ENCODE peak calls at places on chromosome X, in eight cellular contexts. One of them, this sample, is unnamed.

GRCh38 chrX:134174859-134175258 is 62.1 kb upstream of the CCDC160 start:
- DNase-seq in skeletal muscle cell: no peak
- DNase-seq in fibroblast of villous mesenchyme: no peak
- DNase-seq in adipocyte: no peak
- DNase-seq in cardiac muscle cell: peak
- DNase-seq in IMR-90: no peak
- DNase-seq in fibroblast of mammary gland: no peak
- DNase-seq in AG09309: no peak
- DNase-seq in this sample: no peak

GRCh38 chrX:39438603-39439602 is 637.6 kb downstream of the MID1IP1 start:
- DNase-seq in skeletal muscle cell: no peak
- DNase-seq in IMR-90: no peak
- DNase-seq in fibroblast of villous mesenchyme: no peak
- DNase-seq in adipocyte: no peak
- DNase-seq in cardiac muscle cell: no peak
- DNase-seq in fibroblast of mammary gland: no peak
- DNase-seq in AG09309: no peak
- DNase-seq in this sample: no peak

GRCh38 chrX:153766098-153766817 is 2.2 kb downstream of the PLXNB3 start:
- DNase-seq in AG09309: no peak
- DNase-seq in IMR-90: peak
- DNase-seq in cardiac muscle cell: peak
- DNase-seq in adipocyte: peak
- DNase-seq in skeletal muscle cell: peak
- DNase-seq in fibroblast of villous mesenchyme: peak
- DNase-seq in fibroblast of mammary gland: peak
- DNase-seq in this sample: peak

GRCh38 chrX:131704136-131704695 is 160.3 kb downstream of the OR13H1 start:
- DNase-seq in adipocyte: peak
- DNase-seq in skeletal muscle cell: no peak
- DNase-seq in cardiac muscle cell: no peak
- DNase-seq in fibroblast of mammary gland: peak
- DNase-seq in fibroblast of villous mesenchyme: peak
- DNase-seq in AG09309: peak
- DNase-seq in IMR-90: peak
- DNase-seq in this sample: peak

GRCh38 chrX:16278927-16279326 is 111.6 kb downstream of the MAGEB17 start:
- DNase-seq in fibroblast of villous mesenchyme: no peak
- DNase-seq in skeletal muscle cell: no peak
- DNase-seq in IMR-90: no peak
- DNase-seq in fibroblast of mammary gland: no peak
- DNase-seq in AG09309: no peak
- DNase-seq in adipocyte: no peak
- DNase-seq in cardiac muscle cell: no peak
- DNase-seq in this sample: no peak

GRCh38 chrX:153668423-153669173 is 5.0 kb downstream of the PNCK start:
- DNase-seq in fibroblast of villous mesenchyme: no peak
- DNase-seq in cardiac muscle cell: no peak
- DNase-seq in adipocyte: no peak
- DNase-seq in IMR-90: no peak
- DNase-seq in AG09309: no peak
- DNase-seq in fibroblast of mammary gland: no peak
- DNase-seq in skeletal muscle cell: no peak
- DNase-seq in this sample: no peak

GRCh38 chrX:21975827-21976226 is 35.3 kb downstream of the SMS start:
- DNase-seq in adipocyte: peak
- DNase-seq in fibroblast of villous mesenchyme: peak
- DNase-seq in fibroblast of mammary gland: peak
- DNase-seq in IMR-90: peak
- DNase-seq in cardiac muscle cell: no peak
- DNase-seq in skeletal muscle cell: peak
- DNase-seq in AG09309: peak
- DNase-seq in this sample: peak

GRCh38 chrX:49061916-49062315 is 3.1 kb downstream of the CCDC120 start:
- DNase-seq in cardiac muscle cell: no peak
- DNase-seq in skeletal muscle cell: no peak
- DNase-seq in adipocyte: no peak
- DNase-seq in fibroblast of mammary gland: no peak
- DNase-seq in fibroblast of villous mesenchyme: no peak
- DNase-seq in AG09309: no peak
- DNase-seq in IMR-90: no peak
- DNase-seq in this sample: no peak

GRCh38 chrX:29419774-29420553 is 795.4 kb upstream of the MAGEB2 start:
- DNase-seq in fibroblast of villous mesenchyme: peak
- DNase-seq in IMR-90: peak
- DNase-seq in adipocyte: peak
- DNase-seq in skeletal muscle cell: no peak
- DNase-seq in cardiac muscle cell: no peak
- DNase-seq in AG09309: no peak
- DNase-seq in fibroblast of mammary gland: no peak
- DNase-seq in this sample: peak

GRCh38 chrX:109635151-109635550 is 10.2 kb upstream of the KCNE5 start:
- DNase-seq in AG09309: no peak
- DNase-seq in skeletal muscle cell: no peak
- DNase-seq in fibroblast of villous mesenchyme: peak
- DNase-seq in adipocyte: peak
- DNase-seq in fibroblast of mammary gland: peak
- DNase-seq in cardiac muscle cell: peak
- DNase-seq in IMR-90: peak
- DNase-seq in this sample: no peak

GRCh38 chrX:13109811-13110210 is 65.4 kb upstream of the FAM9C start:
- DNase-seq in fibroblast of mammary gland: peak
- DNase-seq in skeletal muscle cell: peak
- DNase-seq in fibroblast of villous mesenchyme: peak
- DNase-seq in cardiac muscle cell: no peak
- DNase-seq in AG09309: no peak
- DNase-seq in adipocyte: peak
- DNase-seq in IMR-90: peak
- DNase-seq in this sample: no peak

GRCh38 chrX:545488-545887 is 85.1 kb upstream of the SHOX start:
- DNase-seq in adipocyte: peak
- DNase-seq in cardiac muscle cell: no peak
- DNase-seq in AG09309: no peak
- DNase-seq in fibroblast of villous mesenchyme: peak
- DNase-seq in IMR-90: no peak
- DNase-seq in skeletal muscle cell: peak
- DNase-seq in fibroblast of mammary gland: peak
- DNase-seq in this sample: no peak

GRCh38 chrX:29225670-29226069 is 638.4 kb downstream of the IL1RAPL1 start:
- DNase-seq in fibroblast of mammary gland: no peak
- DNase-seq in AG09309: no peak
- DNase-seq in cardiac muscle cell: no peak
- DNase-seq in adipocyte: no peak
- DNase-seq in fibroblast of villous mesenchyme: no peak
- DNase-seq in IMR-90: no peak
- DNase-seq in skeletal muscle cell: no peak
- DNase-seq in this sample: no peak

GRCh38 chrX:24395775-24396174 is 35.3 kb downstream of the SUPT20HL1 start:
- DNase-seq in fibroblast of villous mesenchyme: peak
- DNase-seq in IMR-90: peak
- DNase-seq in adipocyte: peak
- DNase-seq in AG09309: peak
- DNase-seq in fibroblast of mammary gland: peak
- DNase-seq in skeletal muscle cell: peak
- DNase-seq in cardiac muscle cell: peak
- DNase-seq in this sample: peak

GRCh38 chrX:109902665-109903064 is 100.2 kb upstream of the TMEM164 start:
- DNase-seq in fibroblast of villous mesenchyme: peak
- DNase-seq in skeletal muscle cell: no peak
- DNase-seq in IMR-90: peak
- DNase-seq in cardiac muscle cell: no peak
- DNase-seq in AG09309: peak
- DNase-seq in adipocyte: no peak
- DNase-seq in fibroblast of mammary gland: peak
- DNase-seq in this sample: peak

GRCh38 chrX:115311666-115312065 is 22.2 kb downstream of the LUZP4 start:
- DNase-seq in skeletal muscle cell: no peak
- DNase-seq in fibroblast of mammary gland: no peak
- DNase-seq in adipocyte: no peak
- DNase-seq in cardiac muscle cell: peak
- DNase-seq in fibroblast of villous mesenchyme: no peak
- DNase-seq in AG09309: no peak
- DNase-seq in IMR-90: no peak
- DNase-seq in this sample: no peak
- H3K4me3 ChIP-seq in skeletal muscle cell: no peak
- H3K4me3 ChIP-seq in fibroblast of mammary gland: no peak
- H3K4me3 ChIP-seq in adipocyte: no peak
- H3K4me3 ChIP-seq in cardiac muscle cell: no peak
- H3K4me3 ChIP-seq in fibroblast of villous mesenchyme: no peak
- H3K4me3 ChIP-seq in AG09309: no peak
- H3K4me3 ChIP-seq in IMR-90: no peak
- H3K4me3 ChIP-seq in this sample: no peak

DNA sequence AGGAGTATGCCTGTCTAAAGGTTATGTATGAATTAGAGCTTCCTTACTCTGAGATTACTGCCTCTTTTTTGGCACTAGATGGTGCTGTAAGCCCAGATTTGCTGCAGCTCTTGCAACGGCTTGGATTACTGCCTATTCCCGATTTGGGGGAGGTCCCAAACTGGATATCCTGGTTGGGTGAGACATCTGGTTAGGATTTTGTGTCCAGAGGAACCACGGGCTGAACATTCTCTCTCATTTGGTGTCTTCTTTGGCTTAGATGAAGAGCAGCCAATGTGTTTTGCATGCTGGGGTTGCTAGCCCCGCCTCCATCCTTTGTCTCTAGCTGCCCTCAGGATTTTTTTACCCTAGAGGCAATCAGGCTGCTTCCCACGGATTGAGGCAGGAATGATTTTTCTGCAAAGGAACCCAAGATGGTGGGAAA is 31.9 kb downstream of the F8A1 start:
- DNase-seq in fibroblast of villous mesenchyme: peak
- DNase-seq in IMR-90: peak
- DNase-seq in adipocyte: peak
- DNase-seq in AG09309: peak
- DNase-seq in skeletal muscle cell: peak
- DNase-seq in cardiac muscle cell: peak
- DNase-seq in fibroblast of mammary gland: peak
- DNase-seq in this sample: peak
- H3K4me3 ChIP-seq in fibroblast of villous mesenchyme: no peak
- H3K4me3 ChIP-seq in IMR-90: peak
- H3K4me3 ChIP-seq in adipocyte: peak
- H3K4me3 ChIP-seq in AG09309: no peak
- H3K4me3 ChIP-seq in skeletal muscle cell: peak
- H3K4me3 ChIP-seq in cardiac muscle cell: no peak
- H3K4me3 ChIP-seq in fibroblast of mammary gland: no peak
- H3K4me3 ChIP-seq in this sample: no peak

GRCh38 chrX:140712413-140713173 is 3.0 kb downstream of the LINC00632 start:
- DNase-seq in adipocyte: peak
- DNase-seq in cardiac muscle cell: peak
- DNase-seq in AG09309: no peak
- DNase-seq in fibroblast of mammary gland: no peak
- DNase-seq in IMR-90: peak
- DNase-seq in skeletal muscle cell: peak
- DNase-seq in fibroblast of villous mesenchyme: peak
- DNase-seq in this sample: peak

GRCh38 chrX:140710710-140711109 is 1.2 kb downstream of the LINC00632 start:
- DNase-seq in adipocyte: no peak
- DNase-seq in fibroblast of mammary gland: no peak
- DNase-seq in cardiac muscle cell: no peak
- DNase-seq in skeletal muscle cell: no peak
- DNase-seq in fibroblast of villous mesenchyme: no peak
- DNase-seq in IMR-90: no peak
- DNase-seq in AG09309: no peak
- DNase-seq in this sample: no peak

GRCh38 chrX:140713174-140713539 is 3.6 kb downstream of the LINC00632 start:
- DNase-seq in fibroblast of villous mesenchyme: peak
- DNase-seq in IMR-90: no peak
- DNase-seq in AG09309: no peak
- DNase-seq in fibroblast of mammary gland: no peak
- DNase-seq in skeletal muscle cell: no peak
- DNase-seq in adipocyte: no peak
- DNase-seq in cardiac muscle cell: no peak
- DNase-seq in this sample: no peak

DNA sequence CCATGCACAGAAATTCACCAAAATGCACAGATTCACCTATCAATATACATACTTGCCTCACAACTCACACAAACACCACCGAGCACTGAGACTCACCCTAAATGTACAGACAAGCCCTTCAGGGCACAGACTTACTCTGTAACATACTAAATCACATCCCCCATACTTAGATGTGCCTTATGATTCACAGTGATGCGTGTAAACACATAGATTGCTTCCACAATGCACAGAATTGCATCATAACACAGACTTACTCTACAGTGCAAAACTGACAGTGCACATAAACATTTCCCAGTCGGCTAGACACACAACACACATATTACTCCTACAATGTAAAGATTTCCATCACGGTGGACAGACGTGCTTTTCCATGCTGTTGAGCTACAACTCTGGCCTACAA is 6.2 kb downstream of the LINC00632 start:
- DNase-seq in AG09309: no peak
- DNase-seq in adipocyte: peak
- DNase-seq in fibroblast of mammary gland: no peak
- DNase-seq in IMR-90: peak
- DNase-seq in cardiac muscle cell: no peak
- DNase-seq in fibroblast of villous mesenchyme: peak
- DNase-seq in skeletal muscle cell: peak
- DNase-seq in this sample: no peak
- H3K4me3 ChIP-seq in AG09309: no peak
- H3K4me3 ChIP-seq in adipocyte: no peak
- H3K4me3 ChIP-seq in fibroblast of mammary gland: no peak
- H3K4me3 ChIP-seq in IMR-90: no peak
- H3K4me3 ChIP-seq in cardiac muscle cell: no peak
- H3K4me3 ChIP-seq in fibroblast of villous mesenchyme: no peak
- H3K4me3 ChIP-seq in skeletal muscle cell: no peak
- H3K4me3 ChIP-seq in this sample: no peak

DNA sequence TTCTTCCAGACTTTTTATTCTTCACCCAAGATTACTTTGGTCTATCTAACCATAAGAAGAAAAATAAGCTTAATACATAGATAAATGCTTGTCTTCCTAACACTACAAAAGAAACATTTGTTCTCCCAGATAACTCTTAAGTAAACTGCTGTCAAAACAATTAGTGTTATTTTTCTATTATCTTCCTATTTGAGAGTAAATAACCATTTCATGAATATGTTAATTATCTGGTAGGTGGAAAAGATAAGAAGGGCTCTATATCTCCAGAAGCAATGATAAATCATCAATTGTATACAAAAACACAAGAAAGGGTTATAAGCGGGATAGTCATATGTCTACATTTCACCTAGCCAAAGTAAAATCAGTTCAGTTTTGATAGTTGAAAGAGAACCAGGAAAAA is 180.4 kb downstream of the ZIC3 start:
- DNase-seq in fibroblast of villous mesenchyme: no peak
- DNase-seq in AG09309: no peak
- DNase-seq in IMR-90: no peak
- DNase-seq in fibroblast of mammary gland: no peak
- DNase-seq in adipocyte: no peak
- DNase-seq in skeletal muscle cell: no peak
- DNase-seq in cardiac muscle cell: no peak
- DNase-seq in this sample: no peak
- H3K4me3 ChIP-seq in fibroblast of villous mesenchyme: no peak
- H3K4me3 ChIP-seq in AG09309: no peak
- H3K4me3 ChIP-seq in IMR-90: no peak
- H3K4me3 ChIP-seq in fibroblast of mammary gland: no peak
- H3K4me3 ChIP-seq in adipocyte: no peak
- H3K4me3 ChIP-seq in skeletal muscle cell: no peak
- H3K4me3 ChIP-seq in cardiac muscle cell: no peak
- H3K4me3 ChIP-seq in this sample: no peak

DNA sequence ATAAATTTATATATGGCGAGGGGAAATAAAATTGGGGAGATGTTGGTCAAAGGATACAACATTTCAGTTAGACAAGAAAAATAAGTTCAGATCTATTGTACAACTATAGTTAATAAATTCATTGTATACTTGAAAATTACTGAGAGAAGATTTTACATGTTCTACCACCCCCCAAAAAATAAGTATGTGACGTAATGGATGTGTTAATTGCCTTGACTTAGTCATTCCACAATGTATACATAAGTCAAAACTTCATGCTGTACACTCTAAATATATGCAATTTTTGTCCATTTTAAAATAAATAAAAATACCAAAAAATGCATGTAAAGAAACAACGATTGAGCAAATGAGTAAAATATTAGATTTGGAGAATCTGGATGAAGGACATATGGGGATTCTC is 1.8 kb downstream of the USP11 start:
- DNase-seq in AG09309: no peak
- DNase-seq in fibroblast of villous mesenchyme: peak
- DNase-seq in skeletal muscle cell: no peak
- DNase-seq in adipocyte: peak
- DNase-seq in fibroblast of mammary gland: peak
- DNase-seq in cardiac muscle cell: no peak
- DNase-seq in IMR-90: peak
- DNase-seq in this sample: no peak
- H3K4me3 ChIP-seq in AG09309: no peak
- H3K4me3 ChIP-seq in fibroblast of villous mesenchyme: peak
- H3K4me3 ChIP-seq in skeletal muscle cell: peak
- H3K4me3 ChIP-seq in adipocyte: peak
- H3K4me3 ChIP-seq in fibroblast of mammary gland: peak
- H3K4me3 ChIP-seq in cardiac muscle cell: peak
- H3K4me3 ChIP-seq in IMR-90: no peak
- H3K4me3 ChIP-seq in this sample: peak

This sample was measured in astrocyte of the cerebellum.